ENCODE peak calls at places on chromosomes 5 and 9, in nine cellular contexts. One of them, this sample, is unnamed.

GRCh38 chr9:128113526-128114325 is 13.8 kb downstream of the PTGES2 start:
- DNase-seq in esophagus muscularis mucosa: no peak
- DNase-seq in HepG2: no peak
- DNase-seq in prostate gland: no peak
- DNase-seq in K562: no peak
- DNase-seq in spleen: peak; percentile 73
- DNase-seq in HCT116: no peak
- DNase-seq in stomach: peak; percentile 28
- DNase-seq in endothelial cell of umbilical vein: no peak
- DNase-seq in this sample: no peak

GRCh38 chr5:7745882-7746735 is 104.8 kb downstream of the CFAP90 start:
- DNase-seq in spleen: no peak
- DNase-seq in HCT116: peak; percentile 41
- DNase-seq in stomach: peak; percentile 76
- DNase-seq in esophagus muscularis mucosa: no peak
- DNase-seq in K562: peak; percentile 63
- DNase-seq in prostate gland: peak; percentile 69
- DNase-seq in endothelial cell of umbilical vein: peak; percentile 52
- DNase-seq in HepG2: peak; percentile 41
- DNase-seq in this sample: peak; percentile 87

GRCh38 chr9:12640021-12640587 is 53.1 kb upstream of the TYRP1 start:
- DNase-seq in spleen: no peak
- DNase-seq in prostate gland: no peak
- DNase-seq in stomach: no peak
- DNase-seq in K562: no peak
- DNase-seq in HCT116: peak; percentile 26
- DNase-seq in endothelial cell of umbilical vein: peak; percentile 64
- DNase-seq in HepG2: peak; percentile 27
- DNase-seq in esophagus muscularis mucosa: no peak
- DNase-seq in this sample: no peak

GRCh38 chr5:108295588-108296368 is 86.1 kb downstream of the FBXL17 start:
- DNase-seq in spleen: no peak
- DNase-seq in stomach: no peak
- DNase-seq in HepG2: no peak
- DNase-seq in prostate gland: no peak
- DNase-seq in HCT116: no peak
- DNase-seq in K562: no peak
- DNase-seq in esophagus muscularis mucosa: no peak
- DNase-seq in endothelial cell of umbilical vein: peak; percentile 80
- DNase-seq in this sample: no peak

GRCh38 chr5:143923634-143924265 is 111.8 kb downstream of the HMHB1 start:
- DNase-seq in stomach: no peak
- DNase-seq in K562: no peak
- DNase-seq in esophagus muscularis mucosa: no peak
- DNase-seq in prostate gland: no peak
- DNase-seq in HepG2: no peak
- DNase-seq in spleen: no peak
- DNase-seq in endothelial cell of umbilical vein: peak; percentile 44
- DNase-seq in HCT116: no peak
- DNase-seq in this sample: no peak

GRCh38 chr5:40879163-40879942 is 29.9 kb upstream of the C7 start:
- DNase-seq in endothelial cell of umbilical vein: peak; percentile 52
- DNase-seq in stomach: no peak
- DNase-seq in HCT116: peak; percentile 13
- DNase-seq in prostate gland: no peak
- DNase-seq in spleen: no peak
- DNase-seq in esophagus muscularis mucosa: no peak
- DNase-seq in HepG2: peak; percentile 10
- DNase-seq in K562: peak; percentile 43
- DNase-seq in this sample: no peak

GRCh38 chr9:2889023-2889422 is 45.1 kb upstream of the PUM3 start:
- DNase-seq in esophagus muscularis mucosa: no peak
- DNase-seq in prostate gland: no peak
- DNase-seq in endothelial cell of umbilical vein: no peak
- DNase-seq in stomach: no peak
- DNase-seq in K562: no peak
- DNase-seq in spleen: no peak
- DNase-seq in HCT116: no peak
- DNase-seq in HepG2: no peak
- DNase-seq in this sample: no peak

GRCh38 chr5:88881566-88881965 is 1.4 kb downstream of the MEF2C start:
- DNase-seq in esophagus muscularis mucosa: no peak
- DNase-seq in K562: no peak
- DNase-seq in prostate gland: no peak
- DNase-seq in HCT116: no peak
- DNase-seq in spleen: no peak
- DNase-seq in stomach: no peak
- DNase-seq in endothelial cell of umbilical vein: peak; percentile 67
- DNase-seq in HepG2: no peak
- DNase-seq in this sample: no peak

GRCh38 chr9:68708513-68708912 is 3.5 kb downstream of the PIP5K1B start:
- DNase-seq in HepG2: no peak
- DNase-seq in stomach: no peak
- DNase-seq in esophagus muscularis mucosa: peak; percentile 47
- DNase-seq in spleen: no peak
- DNase-seq in endothelial cell of umbilical vein: no peak
- DNase-seq in K562: no peak
- DNase-seq in prostate gland: no peak
- DNase-seq in HCT116: no peak
- DNase-seq in this sample: no peak

GRCh38 chr9:68705636-68706578 is 867 bp downstream of the PIP5K1B start:
- DNase-seq in HCT116: no peak
- DNase-seq in K562: peak; percentile 50
- DNase-seq in endothelial cell of umbilical vein: peak; percentile 10
- DNase-seq in spleen: peak; percentile 85
- DNase-seq in esophagus muscularis mucosa: peak; percentile 80
- DNase-seq in prostate gland: no peak
- DNase-seq in stomach: no peak
- DNase-seq in HepG2: peak; percentile 46
- DNase-seq in this sample: no peak

GRCh38 chr9:68704804-68705635 is at the start of gene PIP5K1B:
- DNase-seq in prostate gland: peak; percentile 65
- DNase-seq in esophagus muscularis mucosa: peak; percentile 74
- DNase-seq in spleen: peak; percentile 96
- DNase-seq in endothelial cell of umbilical vein: peak; percentile 32
- DNase-seq in HCT116: no peak
- DNase-seq in HepG2: peak; percentile 70
- DNase-seq in stomach: peak; percentile 88
- DNase-seq in K562: peak; percentile 69
- DNase-seq in this sample: peak; percentile 68

GRCh38 chr9:68708089-68708488 is 3.0 kb downstream of the PIP5K1B start:
- DNase-seq in esophagus muscularis mucosa: no peak
- DNase-seq in endothelial cell of umbilical vein: no peak
- DNase-seq in HCT116: no peak
- DNase-seq in prostate gland: no peak
- DNase-seq in K562: no peak
- DNase-seq in stomach: no peak
- DNase-seq in HepG2: no peak
- DNase-seq in spleen: no peak
- DNase-seq in this sample: no peak

GRCh38 chr9:68706579-68707201 is 1.6 kb downstream of the PIP5K1B start:
- DNase-seq in stomach: no peak
- DNase-seq in esophagus muscularis mucosa: peak; percentile 74
- DNase-seq in prostate gland: no peak
- DNase-seq in K562: no peak
- DNase-seq in spleen: no peak
- DNase-seq in endothelial cell of umbilical vein: no peak
- DNase-seq in HepG2: no peak
- DNase-seq in HCT116: no peak
- DNase-seq in this sample: no peak
- TF ChIP-seq POLR2A in stomach: no peak
- TF ChIP-seq POLR2A in esophagus muscularis mucosa: no peak
- TF ChIP-seq POLR2A in prostate gland: no peak
- TF ChIP-seq POLR2A in K562: no peak
- TF ChIP-seq POLR2A in spleen: no peak
- TF ChIP-seq POLR2A in endothelial cell of umbilical vein: no peak
- TF ChIP-seq POLR2A in HepG2: no peak
- TF ChIP-seq POLR2A in HCT116: no peak
- TF ChIP-seq POLR2A in this sample: no peak

DNA sequence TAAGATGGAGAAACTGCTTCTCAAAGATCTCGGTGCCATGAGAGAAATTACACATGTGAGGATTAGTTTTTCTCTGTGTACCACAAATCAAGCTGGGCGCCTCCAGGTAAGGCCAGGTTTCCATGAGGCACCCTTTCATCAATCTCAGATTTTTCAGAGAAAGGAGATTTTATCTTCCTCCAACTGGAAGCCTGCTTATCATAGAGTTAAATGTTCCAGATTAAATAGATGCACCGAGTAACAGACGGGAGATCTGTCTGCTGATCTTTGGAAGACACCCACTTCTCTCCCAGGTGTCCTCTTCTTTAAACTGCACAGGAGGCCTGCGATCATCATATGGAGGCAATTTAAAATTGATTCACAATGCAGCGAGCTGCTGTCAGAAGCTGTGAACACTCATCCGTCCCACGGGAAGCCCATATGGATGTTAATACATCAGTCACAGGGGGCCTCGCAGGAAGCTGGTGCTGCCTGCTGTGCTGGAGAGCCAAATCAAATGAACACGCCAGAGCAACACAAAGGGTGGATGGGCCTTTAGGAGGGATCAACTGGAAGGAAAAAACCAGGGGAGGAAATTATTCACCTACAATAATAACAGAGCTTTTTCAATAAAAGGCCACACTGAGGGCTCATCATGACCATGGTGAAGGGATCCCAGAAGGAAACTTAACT is 93.3 kb downstream of the TLE1 start:
- DNase-seq in spleen: no peak
- DNase-seq in prostate gland: no peak
- DNase-seq in esophagus muscularis mucosa: no peak
- DNase-seq in HCT116: no peak
- DNase-seq in K562: no peak
- DNase-seq in HepG2: no peak
- DNase-seq in endothelial cell of umbilical vein: peak; percentile 94
- DNase-seq in stomach: no peak
- DNase-seq in this sample: no peak
- TF ChIP-seq POLR2AphosphoS5 in spleen: no peak
- TF ChIP-seq POLR2AphosphoS5 in prostate gland: no peak
- TF ChIP-seq POLR2AphosphoS5 in esophagus muscularis mucosa: no peak
- TF ChIP-seq POLR2AphosphoS5 in HCT116: no peak
- TF ChIP-seq POLR2AphosphoS5 in K562: no peak
- TF ChIP-seq POLR2AphosphoS5 in HepG2: no peak
- TF ChIP-seq POLR2AphosphoS5 in endothelial cell of umbilical vein: peak; percentile 74
- TF ChIP-seq POLR2AphosphoS5 in stomach: no peak
- TF ChIP-seq POLR2AphosphoS5 in this sample: no peak

DNA sequence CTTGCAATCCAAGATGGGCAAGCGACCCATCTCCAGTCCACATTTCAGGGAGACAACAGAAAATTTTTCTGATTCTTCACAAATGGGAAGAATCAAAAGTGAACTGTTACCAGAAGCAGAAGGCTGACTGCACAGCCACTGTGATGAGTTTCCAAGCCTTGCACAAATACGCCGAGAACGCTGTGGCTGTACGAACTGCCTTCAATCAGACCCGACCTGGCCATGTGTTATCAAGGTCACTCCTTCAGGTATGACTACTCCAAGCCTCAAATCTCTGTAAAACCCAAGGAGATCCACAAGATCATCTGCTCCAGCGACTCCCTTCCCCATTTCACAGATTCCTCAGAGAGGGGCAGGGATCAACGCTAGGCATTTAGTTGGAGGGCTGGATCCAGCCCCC is 26.9 kb downstream of the RAPGEF1 start:
- DNase-seq in K562: no peak
- DNase-seq in HepG2: no peak
- DNase-seq in endothelial cell of umbilical vein: no peak
- DNase-seq in spleen: peak; percentile 39
- DNase-seq in prostate gland: no peak
- DNase-seq in HCT116: no peak
- DNase-seq in stomach: peak; percentile 64
- DNase-seq in esophagus muscularis mucosa: no peak
- DNase-seq in this sample: no peak
- H3K4me1 ChIP-seq in K562: peaks cover 5% of the 10 kb centered on the region
- H3K4me1 ChIP-seq in HepG2: peaks cover 64% of the 10 kb centered on the region
- H3K4me1 ChIP-seq in endothelial cell of umbilical vein: peaks cover 58% of the 10 kb centered on the region
- H3K4me1 ChIP-seq in spleen: peaks cover 80% of the 10 kb centered on the region
- H3K4me1 ChIP-seq in prostate gland: no peaks in the 10 kb centered on the region
- H3K4me1 ChIP-seq in HCT116: peaks cover 16% of the 10 kb centered on the region
- H3K4me1 ChIP-seq in stomach: peaks cover 47% of the 10 kb centered on the region
- H3K4me1 ChIP-seq in esophagus muscularis mucosa: peaks cover 89% of the 10 kb centered on the region
- H3K4me1 ChIP-seq in this sample: peaks cover 59% of the 10 kb centered on the region

GRCh38 chr9:87887151-87887505 is 4.5 kb downstream of the SPATA31E1 start:
- DNase-seq in HepG2: no peak
- DNase-seq in spleen: no peak
- DNase-seq in esophagus muscularis mucosa: peak; percentile 82
- DNase-seq in prostate gland: no peak
- DNase-seq in HCT116: no peak
- DNase-seq in stomach: no peak
- DNase-seq in endothelial cell of umbilical vein: no peak
- DNase-seq in K562: no peak
- DNase-seq in this sample: no peak

GRCh38 chr9:87883990-87884389 is 1.3 kb downstream of the SPATA31E1 start:
- DNase-seq in K562: peak; percentile 58
- DNase-seq in spleen: no peak
- DNase-seq in stomach: no peak
- DNase-seq in esophagus muscularis mucosa: peak; percentile 88
- DNase-seq in prostate gland: peak; percentile 2
- DNase-seq in HCT116: no peak
- DNase-seq in endothelial cell of umbilical vein: no peak
- DNase-seq in HepG2: no peak
- DNase-seq in this sample: no peak

GRCh38 chr9:87884578-87885459 is 2.1 kb downstream of the SPATA31E1 start:
- DNase-seq in spleen: no peak
- DNase-seq in stomach: no peak
- DNase-seq in esophagus muscularis mucosa: no peak
- DNase-seq in K562: no peak
- DNase-seq in prostate gland: peak; percentile 2
- DNase-seq in HCT116: no peak
- DNase-seq in HepG2: no peak
- DNase-seq in endothelial cell of umbilical vein: no peak
- DNase-seq in this sample: no peak

GRCh38 chr9:87886210-87887150 is 3.8 kb downstream of the SPATA31E1 start:
- DNase-seq in HCT116: no peak
- DNase-seq in spleen: no peak
- DNase-seq in stomach: no peak
- DNase-seq in HepG2: no peak
- DNase-seq in prostate gland: no peak
- DNase-seq in esophagus muscularis mucosa: peak; percentile 89
- DNase-seq in endothelial cell of umbilical vein: no peak
- DNase-seq in K562: no peak
- DNase-seq in this sample: no peak

DNA sequence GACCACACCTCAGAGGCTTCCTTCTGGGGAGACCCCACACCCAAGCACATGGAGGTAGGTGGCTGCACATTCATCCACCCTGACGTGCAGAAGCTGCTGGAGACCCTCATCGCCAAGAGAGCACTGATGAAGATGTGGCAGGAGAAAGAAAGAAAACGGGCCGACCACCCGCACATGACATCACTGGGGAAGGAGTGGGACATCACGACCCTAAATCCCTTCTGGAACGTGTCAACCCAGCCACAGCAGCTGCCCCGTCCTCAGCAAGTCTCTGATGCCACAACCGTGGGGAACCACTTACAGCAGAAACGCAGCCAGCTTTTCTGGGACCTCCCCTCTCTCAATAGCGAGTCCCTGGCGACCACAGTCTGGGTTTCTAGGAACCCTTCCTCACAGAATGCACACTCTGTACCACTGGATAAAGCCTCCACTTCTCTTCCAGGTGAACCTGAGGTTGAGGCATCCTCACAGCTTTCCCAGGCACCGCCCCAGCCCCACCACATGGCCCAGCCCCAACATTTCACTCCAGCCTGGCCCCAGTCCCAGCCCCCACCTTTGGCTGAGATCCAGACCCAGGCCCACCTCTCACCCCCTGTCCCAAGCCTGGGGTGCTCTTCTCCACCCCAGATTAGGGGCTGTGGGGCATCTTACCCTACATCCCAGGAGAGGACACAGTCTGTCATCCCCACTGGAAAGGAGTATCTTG is 3.0 kb downstream of the SPATA31E1 start:
- DNase-seq in K562: no peak
- DNase-seq in endothelial cell of umbilical vein: no peak
- DNase-seq in HepG2: no peak
- DNase-seq in HCT116: no peak
- DNase-seq in esophagus muscularis mucosa: peak; percentile 84
- DNase-seq in prostate gland: no peak
- DNase-seq in stomach: no peak
- DNase-seq in spleen: no peak
- DNase-seq in this sample: no peak
- TF ChIP-seq POLR2A in K562: no peak
- TF ChIP-seq POLR2A in endothelial cell of umbilical vein: no peak
- TF ChIP-seq POLR2A in HepG2: no peak
- TF ChIP-seq POLR2A in HCT116: no peak
- TF ChIP-seq POLR2A in esophagus muscularis mucosa: no peak
- TF ChIP-seq POLR2A in prostate gland: no peak
- TF ChIP-seq POLR2A in stomach: no peak
- TF ChIP-seq POLR2A in spleen: no peak
- TF ChIP-seq POLR2A in this sample: no peak

This sample was measured in suprapubic skin.